ENCODE peak calls at places on chromosomes 3 and 15, in six cellular contexts. R is heart left ventricle, N is neural progenitor cell, W is MM.1S, T is tibial artery, L is adrenal gland. U is an unnamed sample.
A peak's percentile ranks its signal among the peaks of the same experiment; 100 is the strongest.

GRCh38 chr15:69482686-69483256 is 30.2 kb downstream of the RPLP1 start:
- DNase-seq in R (no peak), L (no peak), W (no peak), N (no peak), T (peak; percentile 11), U (no peak)

GRCh38 chr3:191330309-191330712 is at the start of gene UTS2B:
- DNase-seq in R (no peak), L (peak; percentile 10), W (peak; percentile 31), T (no peak), N (peak; percentile 13), U (peak; percentile 25)

GRCh38 chr3:13465236-13465958 is 14.7 kb upstream of the HDAC11 start:
- DNase-seq in L (no peak), R (no peak), T (peak; percentile 12), W (no peak), N (no peak), U (no peak)

GRCh38 chr3:179321585-179322322 is 1.1 kb upstream of the ZNF639 start:
- DNase-seq in R (no peak), T (no peak), L (peak; percentile 57), W (peak; percentile 49), N (peak; percentile 42), U (peak; percentile 49)

GRCh38 chr15:84804005-84804803 is 13.0 kb upstream of the ALPK3 start:
- DNase-seq in N (no peak), W (no peak), R (no peak), L (no peak), T (no peak), U (no peak)

GRCh38 chr15:81256916-81257315 is 60.2 kb downstream of the IL16 start:
- DNase-seq in R (no peak), L (no peak), T (no peak), W (peak; percentile 54), N (peak; percentile 38), U (no peak)

GRCh38 chr3:65732060-65732933 is 306.4 kb downstream of the MAGI1 start:
- DNase-seq in W (peak; percentile 65), N (peak; percentile 85), R (no peak), L (peak; percentile 15), T (no peak), U (no peak)

GRCh38 chr3:59243476-59243875 is 193.7 kb upstream of the CFAP20DC start:
- DNase-seq in L (no peak), R (no peak), N (no peak), T (no peak), W (no peak), U (no peak)

GRCh38 chr15:51161491-51162260 is 67.0 kb upstream of the TNFAIP8L3 start:
- DNase-seq in L (no peak), R (no peak), T (no peak), W (no peak), N (no peak), U (no peak)

GRCh38 chr3:161987933-161988332 is 491.3 kb downstream of the OTOL1 start:
- DNase-seq in W (no peak), T (no peak), L (no peak), R (no peak), N (no peak), U (no peak)

GRCh38 chr3:107271787-107272387 is 105.4 kb upstream of the CCDC54 start:
- DNase-seq in T (no peak), N (peak; percentile 36), L (no peak), R (no peak), W (peak; percentile 49), U (no peak)

GRCh38 chr15:57610130-57610529 is 18.4 kb downstream of the MYZAP start:
- DNase-seq in T (peak; percentile 72), N (no peak), W (no peak), L (peak; percentile 97), R (peak; percentile 82), U (peak; percentile 91)

GRCh38 chr3:106423321-106424225 is 554.8 kb upstream of the CBLB start:
- DNase-seq in R (no peak), N (no peak), T (no peak), L (no peak), W (no peak), U (no peak)

GRCh38 chr3:71011565-71012287 is 571.8 kb downstream of the FOXP1 start:
- DNase-seq in L (no peak), N (no peak), R (no peak), T (no peak), W (peak; percentile 54), U (no peak)

GRCh38 chr3:125125822-125126245 is 70.0 kb upstream of the HEG1 start:
- DNase-seq in T (no peak), R (no peak), W (no peak), N (no peak), L (peak; percentile 86), U (no peak)

GRCh38 chr3:187044871-187045552 is 94.3 kb downstream of the RPL39L start:
- DNase-seq in W (no peak), L (peak; percentile 27), T (no peak), R (peak; percentile 81), N (no peak), U (no peak)

GRCh38 chr15:28974142-28974541 is 88.4 kb downstream of the APBA2 start:
- DNase-seq in N (no peak), L (no peak), T (no peak), W (no peak), R (no peak), U (no peak)

GRCh38 chr3:11228041-11228440 is 44.2 kb upstream of the ATG7 start:
- DNase-seq in W (no peak), T (no peak), N (no peak), L (peak; percentile 20), R (no peak), U (no peak)

GRCh38 chr3:176512037-176512436 is 685.2 kb downstream of the TBL1XR1 start:
- DNase-seq in L (no peak), T (no peak), R (no peak), N (no peak), W (no peak), U (no peak)

GRCh38 chr3:176505878-176506621 is 691.2 kb downstream of the TBL1XR1 start:
- DNase-seq in R (no peak), W (no peak), T (no peak), L (no peak), N (peak; percentile 42), U (no peak)

GRCh38 chr3:176514297-176514696 is 683.0 kb downstream of the TBL1XR1 start:
- DNase-seq in N (peak; percentile 84), T (no peak), R (no peak), L (peak; percentile 3), W (peak; percentile 82), U (no peak)

GRCh38 chr3:176513604-176514003 is 683.7 kb downstream of the TBL1XR1 start:
- DNase-seq in L (no peak), T (no peak), N (peak; percentile 14), W (no peak), R (no peak), U (no peak)

GRCh38 chr3:176510097-176510496 is 687.2 kb downstream of the TBL1XR1 start:
- DNase-seq in N (no peak), L (no peak), R (no peak), W (no peak), T (no peak), U (no peak)
- H3K9me3 ChIP-seq in N (peaks cover 5% of the 10 kb centered on the region), L (no peaks in the 10 kb centered on the region), R (no peaks in the 10 kb centered on the region), W (no peaks in the 10 kb centered on the region), T (peaks cover 20% of the 10 kb centered on the region), U (peaks cover 22% of the 10 kb centered on the region)

GRCh38 chr3:184284696-184285095 is 8.9 kb downstream of the ECE2 start:
- DNase-seq in N (peak; percentile 88), T (no peak), W (peak; percentile 30), L (peak; percentile 87), R (no peak), U (no peak)
- TF ChIP-seq CTCF in N (peak; percentile 70), T (no peak), W (peak; percentile 41), L (peak; percentile 56), R (no peak), U (no peak)

GRCh38 chr3:84109911-84110310 is 848.9 kb upstream of the CADM2 start:
- DNase-seq in W (no peak), R (no peak), T (no peak), L (no peak), N (no peak), U (no peak)
- H3K27me3 ChIP-seq in W (no peaks in the 10 kb centered on the region), R (no peaks in the 10 kb centered on the region), T (no peaks in the 10 kb centered on the region), L (no peaks in the 10 kb centered on the region), N (no peaks in the 10 kb centered on the region), U (no peaks in the 10 kb centered on the region)

GRCh38 chr15:33543957-33544356 is 233.2 kb downstream of the RYR3 start:
- DNase-seq in T (no peak), W (no peak), L (no peak), N (no peak), R (no peak), U (no peak)

GRCh38 chr15:33553157-33553556 is 242.4 kb downstream of the RYR3 start:
- DNase-seq in T (no peak), W (no peak), L (no peak), N (no peak), R (no peak), U (no peak)

GRCh38 chr15:33551860-33552259 is 241.1 kb downstream of the RYR3 start:
- DNase-seq in T (no peak), R (no peak), N (no peak), W (no peak), L (no peak), U (no peak)

GRCh38 chr15:33545866-33546265 is 235.1 kb downstream of the RYR3 start:
- DNase-seq in W (no peak), R (no peak), N (peak; percentile 14), T (no peak), L (no peak), U (no peak)

DNA sequence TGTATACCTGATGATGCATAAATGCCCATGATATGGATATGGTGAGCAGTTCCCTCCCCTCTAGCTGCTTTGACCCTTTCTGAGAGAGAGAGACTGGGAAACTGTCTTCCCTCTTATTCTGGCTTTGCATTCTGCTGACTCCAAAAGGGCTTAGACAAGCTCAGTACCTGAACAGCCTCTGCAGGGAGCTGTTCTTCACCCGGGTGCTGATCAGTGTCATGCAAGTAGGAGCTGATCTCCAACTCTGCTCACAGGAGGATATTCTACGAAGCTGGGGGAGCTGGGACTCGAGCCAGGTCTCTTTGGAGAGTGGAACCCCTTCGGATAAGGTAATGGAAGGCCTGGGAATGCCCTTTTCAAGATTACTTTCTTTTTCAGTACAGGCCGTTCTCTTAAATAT is 237.1 kb downstream of the RYR3 start:
- DNase-seq in N (peak; percentile 79), L (peak; percentile 25), W (peak; percentile 69), R (no peak), T (no peak), U (no peak)
- H3K9me3 ChIP-seq in N (no peaks in the 10 kb centered on the region), L (no peaks in the 10 kb centered on the region), W (no peaks in the 10 kb centered on the region), R (no peaks in the 10 kb centered on the region), T (no peaks in the 10 kb centered on the region), U (no peaks in the 10 kb centered on the region)

DNA sequence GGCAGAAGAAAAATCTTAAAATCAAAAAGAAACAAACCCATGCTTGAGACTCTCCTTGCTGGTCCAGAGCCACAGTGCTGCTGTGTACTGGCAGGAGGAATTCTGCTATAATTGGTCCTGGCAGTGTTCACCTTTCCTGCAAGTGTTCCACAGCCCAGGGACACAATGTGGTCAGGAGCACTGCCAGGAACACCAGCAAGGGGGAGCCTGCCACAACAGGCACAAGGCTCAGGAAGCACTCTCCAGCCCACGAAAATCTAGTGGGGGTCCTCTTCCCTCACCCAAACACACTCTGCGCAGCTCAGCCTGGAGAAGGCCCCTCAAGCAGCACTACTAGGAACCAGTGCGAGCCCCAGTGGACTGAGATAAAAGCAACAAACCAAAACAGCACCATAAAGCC is 92.9 kb downstream of the UBE3A start:
- DNase-seq in R (peak; percentile 57), W (no peak), L (peak; percentile 48), T (peak; percentile 69), N (peak; percentile 57), U (no peak)
- TF ChIP-seq CTCF in R (peak; percentile 14), W (no peak), L (no peak), T (peak; percentile 11), N (peak; percentile 47), U (no peak)